ENCODE peak calls at places on chromosome 18, in four cellular contexts. One of them, this sample, is unnamed.

GRCh38 chr18:55588876-55589595 is 1.0 kb upstream of the TCF4 start:
- DNase-seq in A549: no peak
- DNase-seq in K562: no peak
- DNase-seq in HepG2: no peak
- DNase-seq in this sample: no peak

GRCh38 chr18:13473751-13474150 is 252.6 kb downstream of the FAM210A start:
- DNase-seq in A549: no peak
- DNase-seq in K562: no peak
- DNase-seq in HepG2: no peak
- DNase-seq in this sample: no peak

GRCh38 chr18:61333746-61334490 is 688 bp downstream of the CDH20 start:
- DNase-seq in A549: no peak
- DNase-seq in K562: no peak
- DNase-seq in HepG2: no peak
- DNase-seq in this sample: no peak

GRCh38 chr18:67520276-67521035 is 3.9 kb upstream of the DSEL start:
- DNase-seq in A549: no peak
- DNase-seq in K562: no peak
- DNase-seq in HepG2: no peak
- DNase-seq in this sample: no peak

GRCh38 chr18:26480897-26481795 is 67.2 kb downstream of the KCTD1 start:
- DNase-seq in A549: peak
- DNase-seq in K562: no peak
- DNase-seq in HepG2: peak
- DNase-seq in this sample: no peak

GRCh38 chr18:68733693-68734092 is 18.8 kb upstream of the TMX3 start:
- DNase-seq in A549: no peak
- DNase-seq in K562: no peak
- DNase-seq in HepG2: no peak
- DNase-seq in this sample: no peak

GRCh38 chr18:1663879-1664705 is 759.4 kb downstream of the ADCYAP1 start:
- DNase-seq in A549: peak
- DNase-seq in K562: peak
- DNase-seq in HepG2: peak
- DNase-seq in this sample: no peak

GRCh38 chr18:12599966-12600365 is 57.9 kb downstream of the SPIRE1 start:
- DNase-seq in A549: no peak
- DNase-seq in K562: no peak
- DNase-seq in HepG2: no peak
- DNase-seq in this sample: no peak

GRCh38 chr18:27772081-27772480 is 404.8 kb downstream of the CDH2 start:
- DNase-seq in A549: no peak
- DNase-seq in K562: no peak
- DNase-seq in HepG2: no peak
- DNase-seq in this sample: no peak

GRCh38 chr18:57437782-57438668 is 2.9 kb downstream of the ONECUT2 start:
- DNase-seq in A549: peak
- DNase-seq in K562: no peak
- DNase-seq in HepG2: peak
- DNase-seq in this sample: no peak

GRCh38 chr18:25349131-25349925 is 2.6 kb downstream of the ZNF521 start:
- DNase-seq in A549: no peak
- DNase-seq in K562: no peak
- DNase-seq in HepG2: no peak
- DNase-seq in this sample: no peak

GRCh38 chr18:47985837-47986236 is 55.4 kb upstream of the SMAD2 start:
- DNase-seq in A549: no peak
- DNase-seq in K562: no peak
- DNase-seq in HepG2: no peak
- DNase-seq in this sample: no peak

GRCh38 chr18:28080876-28081300 is 96.0 kb downstream of the CDH2 start:
- DNase-seq in A549: no peak
- DNase-seq in K562: no peak
- DNase-seq in HepG2: no peak
- DNase-seq in this sample: no peak

GRCh38 chr18:54777989-54778388 is 50.3 kb upstream of the RAB27B start:
- DNase-seq in A549: no peak
- DNase-seq in K562: no peak
- DNase-seq in HepG2: no peak
- DNase-seq in this sample: no peak

GRCh38 chr18:10168477-10168876 is 254.7 kb downstream of the VAPA start:
- DNase-seq in A549: no peak
- DNase-seq in K562: no peak
- DNase-seq in HepG2: no peak
- DNase-seq in this sample: no peak

GRCh38 chr18:62788891-62789290 is 73.5 kb downstream of the PHLPP1 start:
- DNase-seq in A549: no peak
- DNase-seq in K562: no peak
- DNase-seq in HepG2: no peak
- DNase-seq in this sample: no peak

GRCh38 chr18:63309422-63309821 is 10.1 kb downstream of the BCL2 start:
- DNase-seq in A549: no peak
- DNase-seq in K562: no peak
- DNase-seq in HepG2: no peak
- DNase-seq in this sample: no peak

GRCh38 chr18:31206787-31207381 is 44.2 kb upstream of the DSC1 start:
- DNase-seq in A549: peak
- DNase-seq in K562: peak
- DNase-seq in HepG2: peak
- DNase-seq in this sample: peak

GRCh38 chr18:58529714-58530354 is 99.1 kb downstream of the ALPK2 start:
- DNase-seq in A549: peak
- DNase-seq in K562: peak
- DNase-seq in HepG2: peak
- DNase-seq in this sample: no peak

GRCh38 chr18:5303636-5304035 is 8.1 kb upstream of the ZBTB14 start:
- DNase-seq in A549: no peak
- DNase-seq in K562: no peak
- DNase-seq in HepG2: peak
- DNase-seq in this sample: no peak

GRCh38 chr18:78733762-78734613 is 245.6 kb upstream of the SALL3 start:
- DNase-seq in A549: no peak
- DNase-seq in K562: no peak
- DNase-seq in HepG2: no peak
- DNase-seq in this sample: no peak

GRCh38 chr18:23401400-23402347 is 51.4 kb upstream of the RIOK3 start:
- DNase-seq in A549: no peak
- DNase-seq in K562: no peak
- DNase-seq in HepG2: peak
- DNase-seq in this sample: no peak

GRCh38 chr18:26405190-26405781 is 143.1 kb downstream of the KCTD1 start:
- DNase-seq in A549: peak
- DNase-seq in K562: no peak
- DNase-seq in HepG2: peak
- DNase-seq in this sample: no peak

GRCh38 chr18:54815086-54815485 is 13.2 kb upstream of the RAB27B start:
- DNase-seq in A549: no peak
- DNase-seq in K562: no peak
- DNase-seq in HepG2: no peak
- DNase-seq in this sample: no peak

GRCh38 chr18:12776821-12777471 is 74.1 kb downstream of the PSMG2 start:
- DNase-seq in A549: no peak
- DNase-seq in K562: no peak
- DNase-seq in HepG2: no peak
- DNase-seq in this sample: no peak

GRCh38 chr18:7899078-7899477 is 332.0 kb downstream of the PTPRM start:
- DNase-seq in A549: no peak
- DNase-seq in K562: no peak
- DNase-seq in HepG2: no peak
- DNase-seq in this sample: no peak

GRCh38 chr18:25005602-25006375 is 346.2 kb downstream of the ZNF521 start:
- DNase-seq in A549: no peak
- DNase-seq in K562: no peak
- DNase-seq in HepG2: no peak
- DNase-seq in this sample: no peak

GRCh38 chr18:12255626-12256026 is 1.5 kb downstream of the CIDEA start:
- DNase-seq in A549: no peak
- DNase-seq in K562: no peak
- DNase-seq in HepG2: peak
- DNase-seq in this sample: no peak

GRCh38 chr18:36595046-36595817 is 233.6 kb downstream of the TPGS2 start:
- DNase-seq in A549: no peak
- DNase-seq in K562: no peak
- DNase-seq in HepG2: no peak
- DNase-seq in this sample: no peak

GRCh38 chr18:8106603-8107002 is 502.6 kb upstream of the RAB12 start:
- DNase-seq in A549: no peak
- DNase-seq in K562: no peak
- DNase-seq in HepG2: no peak
- DNase-seq in this sample: no peak

GRCh38 chr18:50711401-50711800 is 108.4 kb downstream of the MRO start:
- DNase-seq in A549: no peak
- DNase-seq in K562: no peak
- DNase-seq in HepG2: no peak
- DNase-seq in this sample: no peak

GRCh38 chr18:42446195-42446594 is 491.2 kb downstream of the PIK3C3 start:
- DNase-seq in A549: no peak
- DNase-seq in K562: no peak
- DNase-seq in HepG2: peak
- DNase-seq in this sample: no peak

GRCh38 chr18:74507120-74507881 is 11.1 kb downstream of the CNDP2 start:
- DNase-seq in A549: no peak
- DNase-seq in K562: no peak
- DNase-seq in HepG2: no peak
- DNase-seq in this sample: no peak

GRCh38 chr18:78596794-78597193 is 382.8 kb upstream of the SALL3 start:
- DNase-seq in A549: no peak
- DNase-seq in K562: no peak
- DNase-seq in HepG2: no peak
- DNase-seq in this sample: no peak

GRCh38 chr18:28108254-28108653 is 68.7 kb downstream of the CDH2 start:
- DNase-seq in A549: no peak
- DNase-seq in K562: no peak
- DNase-seq in HepG2: no peak
- DNase-seq in this sample: no peak

GRCh38 chr18:13813271-13813849 is 10.6 kb upstream of the MC5R start:
- DNase-seq in A549: peak
- DNase-seq in K562: peak
- DNase-seq in HepG2: peak
- DNase-seq in this sample: no peak

GRCh38 chr18:76491436-76491800 is 3.6 kb downstream of the ZNF516 start:
- DNase-seq in A549: peak
- DNase-seq in K562: peak
- DNase-seq in HepG2: peak
- DNase-seq in this sample: no peak

GRCh38 chr18:32549248-32549842 is 78.7 kb upstream of the GAREM1 start:
- DNase-seq in A549: peak
- DNase-seq in K562: peak
- DNase-seq in HepG2: peak
- DNase-seq in this sample: no peak

GRCh38 chr18:32550958-32551357 is 80.3 kb upstream of the GAREM1 start:
- DNase-seq in A549: no peak
- DNase-seq in K562: peak
- DNase-seq in HepG2: peak
- DNase-seq in this sample: no peak

GRCh38 chr18:32545631-32546030 is 74.9 kb upstream of the GAREM1 start:
- DNase-seq in A549: no peak
- DNase-seq in K562: no peak
- DNase-seq in HepG2: no peak
- DNase-seq in this sample: no peak

GRCh38 chr18:32552421-32553030 is 81.8 kb upstream of the GAREM1 start:
- DNase-seq in A549: peak
- DNase-seq in K562: peak
- DNase-seq in HepG2: peak
- DNase-seq in this sample: no peak

GRCh38 chr18:32548688-32549087 is 78.0 kb upstream of the GAREM1 start:
- DNase-seq in A549: no peak
- DNase-seq in K562: no peak
- DNase-seq in HepG2: no peak
- DNase-seq in this sample: no peak
- TF ChIP-seq HDAC2 in A549: no peak
- TF ChIP-seq HDAC2 in K562: no peak
- TF ChIP-seq HDAC2 in HepG2: no peak
- TF ChIP-seq HDAC2 in this sample: no peak

DNA sequence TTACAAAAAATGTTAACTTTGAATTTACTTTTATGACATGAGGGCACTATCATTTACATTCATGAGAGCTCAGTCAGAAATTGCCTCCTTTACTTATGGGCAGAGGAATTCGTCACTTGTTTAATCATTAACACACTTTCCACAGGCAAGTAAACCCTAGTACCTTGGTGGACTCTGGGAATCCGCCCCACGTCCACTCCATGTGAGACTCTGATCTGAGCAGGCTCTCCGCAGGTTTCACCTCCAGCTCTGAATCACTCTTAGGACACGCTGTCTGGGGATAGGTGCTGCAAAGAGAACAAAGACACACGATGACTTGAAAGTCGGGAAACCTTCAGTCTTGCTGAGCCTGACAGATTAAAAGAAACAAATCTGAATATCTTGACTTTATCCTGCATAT is 73.6 kb downstream of the LPIN2 start:
- DNase-seq in A549: peak
- DNase-seq in K562: no peak
- DNase-seq in HepG2: peak
- DNase-seq in this sample: no peak
- TF ChIP-seq REST in A549: no peak
- TF ChIP-seq REST in K562: no peak
- TF ChIP-seq REST in HepG2: no peak
- TF ChIP-seq REST in this sample: no peak

GRCh38 chr18:34223893-34224422 is 755 bp downstream of the NOL4 start:
- DNase-seq in A549: no peak
- DNase-seq in K562: no peak
- DNase-seq in HepG2: no peak
- DNase-seq in this sample: no peak
- TF ChIP-seq HDAC2 in A549: no peak
- TF ChIP-seq HDAC2 in K562: no peak
- TF ChIP-seq HDAC2 in HepG2: no peak
- TF ChIP-seq HDAC2 in this sample: no peak

DNA sequence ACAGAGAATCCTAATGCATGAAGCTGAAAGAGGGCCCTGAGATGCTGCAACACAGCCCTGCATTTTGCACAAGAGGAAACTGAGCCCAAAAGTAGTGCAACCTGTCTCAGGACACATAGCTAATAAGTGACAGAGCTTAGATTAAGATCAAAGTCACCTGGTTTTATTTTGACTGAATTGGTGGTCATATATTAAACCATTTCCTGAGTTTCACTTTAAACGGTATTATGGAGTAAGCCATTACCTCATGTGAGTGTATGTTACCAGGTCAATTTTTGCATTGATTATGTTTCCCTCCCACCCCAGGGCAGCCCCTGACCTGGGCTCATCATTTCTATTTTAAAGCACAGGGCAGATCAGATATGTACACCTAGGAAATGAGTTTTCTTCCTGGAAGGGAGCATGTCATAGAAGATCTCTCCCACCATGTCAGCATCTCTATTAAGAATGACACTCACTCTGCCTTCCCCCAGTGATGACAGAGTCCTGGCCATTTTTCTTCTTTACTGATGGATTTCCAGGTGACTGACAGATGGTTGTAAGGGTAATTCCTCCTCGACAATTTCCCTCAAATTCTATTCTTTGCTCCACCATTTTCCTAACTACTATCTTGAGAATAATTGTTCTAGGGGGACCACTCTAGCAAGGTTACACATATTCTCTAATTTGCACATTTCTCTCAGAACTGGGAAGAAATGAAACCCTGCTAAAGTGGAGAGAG is 441.3 kb upstream of the SLC14A2 start:
- DNase-seq in A549: no peak
- DNase-seq in K562: no peak
- DNase-seq in HepG2: no peak
- DNase-seq in this sample: no peak
- TF ChIP-seq REST in A549: no peak
- TF ChIP-seq REST in K562: no peak
- TF ChIP-seq REST in HepG2: no peak
- TF ChIP-seq REST in this sample: no peak